ENCODE peak calls at places on chromosome 21, in ten cellular contexts. L is thoracic aorta, I is breast epithelium, D is tibial nerve, V is heart left ventricle, Y is suprapubic skin, C is upper lobe of right lung, G is OCI-LY7, Q is psoas muscle, U is cardiac muscle cell. R is an unnamed sample. For H3K4me1, the result is how much of the 10 kb centered on the place peaks cover.

GRCh38 chr21:26851109-26851944 is 6.1 kb upstream of the ADAMTS1 start:
- DNase-seq in L (no peak), I (no peak), D (no peak), V (no peak), Y (no peak), C (no peak), G (no peak), Q (no peak), U (no peak), R (no peak)

GRCh38 chr21:15063081-15063820 is 1.5 kb downstream of the NRIP1 start:
- DNase-seq in L (no peak), I (no peak), D (no peak), V (no peak), Y (no peak), C (no peak), G (no peak), Q (peak), U (peak), R (no peak)

GRCh38 chr21:36424592-36424991 is 39.4 kb downstream of the CHAF1B start:
- DNase-seq in L (no peak), I (no peak), D (no peak), V (no peak), Y (no peak), C (no peak), G (no peak), Q (no peak), U (no peak), R (no peak)

GRCh38 chr21:20592482-20592881 is 405.7 kb upstream of the NCAM2 start:
- DNase-seq in L (no peak), I (no peak), D (no peak), V (no peak), Y (no peak), C (no peak), G (no peak), Q (no peak), U (no peak), R (no peak)

GRCh38 chr21:20971296-20971921 is 26.8 kb upstream of the NCAM2 start:
- DNase-seq in L (no peak), I (no peak), D (peak), V (no peak), Y (no peak), C (no peak), G (peak), Q (no peak), U (peak), R (no peak)

GRCh38 chr21:34544032-34544496 is 32.1 kb upstream of the KCNE1 start:
- DNase-seq in L (no peak), I (peak), D (peak), V (peak), Y (no peak), C (peak), G (peak), Q (peak), U (peak), R (peak)

GRCh38 chr21:33031562-33031961 is 5.8 kb downstream of the OLIG2 start:
- DNase-seq in L (no peak), I (no peak), D (no peak), V (no peak), Y (no peak), C (no peak), G (no peak), Q (no peak), U (no peak), R (no peak)

GRCh38 chr21:36207577-36208320 is 51.1 kb downstream of the DOP1B start:
- DNase-seq in L (no peak), I (no peak), D (no peak), V (no peak), Y (no peak), C (no peak), G (no peak), Q (no peak), U (peak), R (no peak)

GRCh38 chr21:40668535-40669275 is 178.3 kb downstream of the DSCAM start:
- DNase-seq in L (no peak), I (no peak), D (no peak), V (no peak), Y (no peak), C (no peak), G (no peak), Q (no peak), U (no peak), R (no peak)

GRCh38 chr21:39452965-39453332 is 1.2 kb downstream of the SH3BGR start:
- DNase-seq in L (no peak), I (no peak), D (no peak), V (no peak), Y (no peak), C (no peak), G (no peak), Q (no peak), U (peak), R (no peak)

GRCh38 chr21:36461277-36461917 is 18.5 kb downstream of the CLDN14 start:
- DNase-seq in L (no peak), I (no peak), D (no peak), V (no peak), Y (no peak), C (no peak), G (no peak), Q (no peak), U (no peak), R (no peak)

GRCh38 chr21:32712043-32712442 is 15.8 kb downstream of the SYNJ1 start:
- DNase-seq in L (no peak), I (no peak), D (no peak), V (no peak), Y (no peak), C (no peak), G (peak), Q (no peak), U (no peak), R (no peak)

GRCh38 chr21:45999581-46000181 is 18.1 kb downstream of the COL6A1 start:
- DNase-seq in L (no peak), I (no peak), D (no peak), V (no peak), Y (peak), C (no peak), G (no peak), Q (no peak), U (no peak), R (peak)

GRCh38 chr21:22223385-22223784 is 1225.2 kb downstream of the NCAM2 start:
- DNase-seq in L (no peak), I (no peak), D (no peak), V (no peak), Y (no peak), C (no peak), G (no peak), Q (no peak), U (peak), R (no peak)

GRCh38 chr21:23131177-23131576 is 2133.0 kb downstream of the NCAM2 start:
- DNase-seq in L (no peak), I (no peak), D (no peak), V (no peak), Y (no peak), C (no peak), G (no peak), Q (no peak), U (peak), R (no peak)

GRCh38 chr21:35422011-35422410 is 372.9 kb upstream of the RUNX1 start:
- DNase-seq in L (no peak), I (no peak), D (no peak), V (no peak), Y (no peak), C (no peak), G (no peak), Q (no peak), U (no peak), R (no peak)

GRCh38 chr21:38968887-38969543 is 163.3 kb downstream of the ETS2 start:
- DNase-seq in L (no peak), I (no peak), D (no peak), V (no peak), Y (no peak), C (no peak), G (no peak), Q (no peak), U (no peak), R (no peak)

GRCh38 chr21:31382060-31382459 is 38.0 kb upstream of the TIAM1 start:
- DNase-seq in L (no peak), I (no peak), D (no peak), V (no peak), Y (no peak), C (no peak), G (no peak), Q (no peak), U (no peak), R (no peak)

GRCh38 chr21:27562303-27562702 is 595.4 kb upstream of the ADAMTS5 start:
- DNase-seq in L (no peak), I (no peak), D (no peak), V (no peak), Y (no peak), C (no peak), G (no peak), Q (no peak), U (no peak), R (no peak)

GRCh38 chr21:36175771-36176565 is 19.3 kb downstream of the DOP1B start:
- DNase-seq in L (no peak), I (no peak), D (no peak), V (no peak), Y (no peak), C (no peak), G (peak), Q (no peak), U (no peak), R (no peak)

GRCh38 chr21:31260790-31261189 is 83.3 kb downstream of the TIAM1 start:
- DNase-seq in L (no peak), I (no peak), D (no peak), V (no peak), Y (no peak), C (no peak), G (no peak), Q (no peak), U (no peak), R (no peak)

DNA sequence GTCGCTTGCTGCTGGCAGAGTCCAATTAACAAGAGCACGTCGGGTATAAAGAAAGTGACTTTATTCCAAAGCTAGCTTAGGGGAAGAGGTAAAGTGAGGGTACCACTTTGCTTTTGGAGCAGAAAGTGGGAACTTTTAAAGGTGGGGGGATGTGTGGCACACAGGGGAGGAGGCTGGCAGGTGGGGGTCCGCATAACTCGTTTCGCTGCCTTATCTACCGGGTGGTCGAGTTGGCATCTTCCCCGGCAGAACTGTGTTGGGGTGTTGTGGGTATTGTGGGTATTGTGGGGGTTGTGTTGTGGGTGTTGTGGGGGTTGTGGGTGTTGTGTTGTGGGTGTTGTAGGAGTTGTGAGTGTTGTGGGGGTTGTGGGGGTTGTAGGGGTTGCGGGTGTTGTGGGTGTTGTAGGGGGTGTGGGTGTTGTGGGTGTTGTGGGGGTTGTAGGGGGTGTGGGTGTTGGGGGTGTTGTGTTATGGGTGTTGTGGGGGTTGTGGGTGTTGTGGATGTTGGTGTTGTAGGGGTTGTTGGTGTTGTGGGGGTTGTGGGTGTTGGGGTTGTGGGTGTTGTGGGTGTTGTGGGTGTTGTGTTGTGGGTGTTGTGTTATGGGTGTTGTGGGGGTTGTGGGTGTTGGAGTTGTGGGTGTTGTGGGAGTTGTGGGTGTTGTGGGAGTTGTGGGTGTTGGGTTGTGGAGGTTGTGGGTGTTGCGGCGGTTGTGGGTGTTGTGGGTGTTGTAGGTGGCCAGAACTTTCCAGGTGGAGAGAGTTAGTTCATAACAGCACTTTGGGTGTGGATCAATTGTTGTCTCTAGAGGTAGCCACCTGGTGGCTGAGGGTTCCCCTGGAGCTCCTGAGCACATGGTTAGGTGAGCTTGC is 52.7 kb downstream of the AGPAT3 start:
- DNase-seq in L (no peak), I (no peak), D (no peak), V (no peak), Y (peak), C (peak), G (no peak), Q (no peak), U (no peak), R (no peak)
- TF ChIP-seq CTCF in L (no peak), I (no peak), D (no peak), V (no peak), Y (no peak), C (no peak), G (no peak), Q (no peak), U (no peak), R (no peak)

DNA sequence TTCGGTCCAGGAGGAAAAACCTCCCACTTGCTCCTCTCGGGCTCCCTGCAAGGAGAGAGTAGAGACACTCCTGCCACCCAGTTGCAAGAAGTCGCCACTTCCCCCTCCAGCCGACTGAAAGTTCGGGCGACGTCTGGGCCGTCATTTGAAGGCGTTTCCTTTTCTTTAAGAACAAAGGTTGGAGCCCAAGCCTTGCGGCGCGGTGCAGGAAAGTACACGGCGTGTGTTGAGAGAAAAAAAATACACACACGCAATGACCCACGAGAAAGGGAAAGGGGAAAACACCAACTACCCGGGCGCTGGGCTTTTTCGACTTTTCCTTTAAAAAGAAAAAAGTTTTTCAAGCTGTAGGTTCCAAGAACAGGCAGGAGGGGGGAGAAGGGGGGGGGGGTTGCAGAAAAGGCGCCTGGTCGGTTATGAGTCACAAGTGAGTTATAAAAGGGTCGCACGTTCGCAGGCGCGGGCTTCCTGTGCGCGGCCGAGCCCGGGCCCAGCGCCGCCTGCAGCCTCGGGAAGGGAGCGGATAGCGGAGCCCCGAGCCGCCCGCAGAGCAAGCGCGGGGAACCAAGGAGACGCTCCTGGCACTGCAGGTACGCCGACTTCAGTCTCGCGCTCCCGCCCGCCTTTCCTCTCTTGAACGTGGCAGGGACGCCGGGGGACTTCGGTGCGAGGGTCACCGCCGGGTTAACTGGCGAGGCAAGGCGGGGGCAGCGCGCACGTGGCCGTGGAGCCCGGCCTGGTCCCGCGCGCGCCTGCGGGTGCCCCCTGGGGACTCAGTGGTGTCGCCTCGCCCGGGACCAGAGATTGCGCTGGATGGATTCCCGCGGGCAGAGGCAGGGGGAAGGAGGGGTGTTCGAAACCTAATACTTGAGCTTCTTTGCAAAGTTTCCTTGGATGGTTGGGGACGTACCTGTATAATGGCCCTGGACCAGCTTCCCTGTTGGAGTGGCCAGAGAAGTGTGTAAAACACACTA is 45.3 kb downstream of the MRPL39 start:
- DNase-seq in L (no peak), I (peak), D (peak), V (peak), Y (peak), C (peak), G (peak), Q (peak), U (peak), R (peak)
- H3K4me3 ChIP-seq in L (peak), I (peak), D (peak), V (peak), Y (peak), C (peak), G (peak), Q (peak), U (peak), R (peak)

GRCh38 chr21:29719561-29719960 is 220.2 kb downstream of the GRIK1 start:
- DNase-seq in L (no peak), I (no peak), D (no peak), V (no peak), Y (no peak), C (no peak), G (no peak), Q (no peak), U (no peak), R (no peak)

GRCh38 chr21:29718081-29718815 is 221.5 kb downstream of the GRIK1 start:
- DNase-seq in L (no peak), I (no peak), D (no peak), V (no peak), Y (no peak), C (no peak), G (no peak), Q (no peak), U (no peak), R (no peak)

GRCh38 chr21:29721964-29722363 is 217.8 kb downstream of the GRIK1 start:
- DNase-seq in L (no peak), I (no peak), D (no peak), V (no peak), Y (no peak), C (no peak), G (no peak), Q (no peak), U (no peak), R (no peak)

GRCh38 chr21:29717659-29718058 is 222.1 kb downstream of the GRIK1 start:
- DNase-seq in L (no peak), I (no peak), D (no peak), V (no peak), Y (no peak), C (no peak), G (no peak), Q (no peak), U (no peak), R (no peak)

GRCh38 chr21:29721242-29721641 is 218.6 kb downstream of the GRIK1 start:
- DNase-seq in L (no peak), I (no peak), D (no peak), V (no peak), Y (no peak), C (no peak), G (no peak), Q (no peak), U (no peak), R (no peak)
- H3K4me1 ChIP-seq in L (under half), I (under half), D (under half), V (under half), Y (under half), C (under half), G (under half), Q (under half), U (under half), R (under half)

DNA sequence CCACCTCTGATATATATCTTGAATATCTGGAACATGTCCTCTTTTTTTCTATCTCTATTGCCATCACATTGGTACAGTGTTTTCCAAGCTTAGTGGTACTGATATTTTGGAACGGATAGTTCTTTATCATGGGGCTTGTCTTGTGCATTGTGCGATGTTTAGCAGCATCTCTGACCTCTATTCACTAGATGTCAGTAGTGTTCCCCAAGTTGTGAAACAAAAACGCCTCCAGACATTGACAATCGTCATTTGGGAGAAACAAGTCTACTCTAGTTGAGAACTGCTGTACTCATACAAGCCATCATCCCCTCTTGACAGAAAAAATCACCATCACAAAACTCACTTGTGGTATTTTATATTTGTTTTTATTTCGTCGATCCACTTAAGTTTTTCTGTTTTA is 79.7 kb upstream of the CHODL start:
- DNase-seq in L (no peak), I (no peak), D (no peak), V (no peak), Y (no peak), C (no peak), G (no peak), Q (no peak), U (no peak), R (no peak)
- TF ChIP-seq CTCF in L (no peak), I (no peak), D (no peak), V (no peak), Y (no peak), C (no peak), G (peak), Q (no peak), U (no peak), R (no peak)

GRCh38 chr21:41961753-41962152 is 7.9 kb upstream of the C2CD2 start:
- DNase-seq in L (no peak), I (peak), D (no peak), V (no peak), Y (no peak), C (no peak), G (peak), Q (no peak), U (no peak), R (no peak)

GRCh38 chr21:41964171-41964570 is 10.4 kb upstream of the C2CD2 start:
- DNase-seq in L (no peak), I (peak), D (no peak), V (no peak), Y (no peak), C (no peak), G (no peak), Q (no peak), U (no peak), R (peak)

GRCh38 chr21:41960386-41960785 is 6.6 kb upstream of the C2CD2 start:
- DNase-seq in L (no peak), I (no peak), D (no peak), V (no peak), Y (peak), C (no peak), G (no peak), Q (no peak), U (no peak), R (no peak)

GRCh38 chr21:41961282-41961701 is 7.5 kb upstream of the C2CD2 start:
- DNase-seq in L (no peak), I (peak), D (no peak), V (no peak), Y (no peak), C (no peak), G (no peak), Q (no peak), U (no peak), R (no peak)

DNA sequence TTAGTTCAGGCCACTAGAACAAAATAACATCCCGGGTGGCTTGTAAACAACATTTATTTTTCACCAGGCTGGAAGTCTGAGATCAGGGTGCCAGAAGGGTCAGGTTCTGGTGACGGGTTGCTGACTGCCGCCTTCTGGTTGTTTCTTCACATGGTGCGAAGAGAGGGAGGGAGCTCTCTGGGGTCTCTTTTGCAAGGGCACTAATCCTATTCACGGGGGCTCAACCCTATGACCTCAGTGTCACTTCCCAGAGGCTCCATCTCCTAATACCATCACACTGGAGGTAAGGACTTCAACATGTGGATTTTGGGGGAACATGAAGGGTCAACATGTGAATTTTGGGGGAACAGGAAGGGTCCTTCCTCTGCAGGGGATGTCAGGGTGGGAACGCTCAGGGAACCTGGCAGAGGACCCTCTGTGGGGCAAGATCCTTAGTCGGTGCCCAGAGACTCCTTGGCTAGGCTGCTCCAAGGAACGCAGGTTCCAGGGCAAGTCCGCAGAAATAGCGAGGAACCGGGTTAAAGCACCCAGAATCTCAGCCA is 8.7 kb upstream of the C2CD2 start:
- DNase-seq in L (no peak), I (no peak), D (no peak), V (no peak), Y (no peak), C (no peak), G (no peak), Q (no peak), U (no peak), R (no peak)
- H3K4me3 ChIP-seq in L (no peak), I (no peak), D (no peak), V (no peak), Y (no peak), C (no peak), G (no peak), Q (no peak), U (no peak), R (no peak)

GRCh38 chr21:37467082-37467481 is 100.5 kb downstream of the DYRK1A start:
- DNase-seq in L (no peak), I (no peak), D (no peak), V (no peak), Y (no peak), C (no peak), G (no peak), Q (no peak), U (no peak), R (no peak)
- H3K4me1 ChIP-seq in L (under half), I (under half), D (under half), V (under half), Y (under half), C (under half), G (under half), Q (under half), U (under half), R (under half)